ENCODE peak calls at places on chromosomes 4 and X, in five cellular contexts. One of them, this sample, is unnamed.

GRCh38 chr4:98468744-98469143 is 189.7 kb downstream of the TSPAN5 start:
- DNase-seq in AG20443: peak; percentile 58
- DNase-seq in left ventricle myocardium superior: peak; percentile 55
- DNase-seq in amygdala: peak; percentile 57
- DNase-seq in NAMALWA: no peak
- DNase-seq in this sample: no peak

GRCh38 chrX:11664211-11664888 is 1.4 kb downstream of the ARHGAP6 start:
- DNase-seq in AG20443: peak; percentile 10
- DNase-seq in left ventricle myocardium superior: peak; percentile 25
- DNase-seq in amygdala: no peak
- DNase-seq in NAMALWA: no peak
- DNase-seq in this sample: no peak

GRCh38 chrX:150270622-150271021 is 92.5 kb upstream of the MAMLD1 start:
- DNase-seq in AG20443: no peak
- DNase-seq in left ventricle myocardium superior: no peak
- DNase-seq in amygdala: no peak
- DNase-seq in NAMALWA: no peak
- DNase-seq in this sample: no peak

GRCh38 chr4:83329521-83330105 is 5.0 kb downstream of the HPSE start:
- DNase-seq in AG20443: peak; percentile 21
- DNase-seq in left ventricle myocardium superior: no peak
- DNase-seq in amygdala: no peak
- DNase-seq in NAMALWA: no peak
- DNase-seq in this sample: no peak

GRCh38 chr4:55758570-55758969 is 61.0 kb upstream of the EXOC1L start:
- DNase-seq in AG20443: no peak
- DNase-seq in left ventricle myocardium superior: no peak
- DNase-seq in amygdala: no peak
- DNase-seq in NAMALWA: no peak
- DNase-seq in this sample: no peak

GRCh38 chr4:183391204-183391603 is 53.2 kb upstream of the CDKN2AIP start:
- DNase-seq in AG20443: no peak
- DNase-seq in left ventricle myocardium superior: no peak
- DNase-seq in amygdala: no peak
- DNase-seq in NAMALWA: no peak
- DNase-seq in this sample: no peak

GRCh38 chr4:41692717-41693345 is 55.7 kb downstream of the PHOX2B start:
- DNase-seq in AG20443: peak; percentile 79
- DNase-seq in left ventricle myocardium superior: peak; percentile 44
- DNase-seq in amygdala: peak; percentile 62
- DNase-seq in NAMALWA: peak; percentile 75
- DNase-seq in this sample: peak; percentile 47

GRCh38 chrX:143664302-143664701 is 28.4 kb upstream of the SLITRK4 start:
- DNase-seq in AG20443: peak; percentile 6
- DNase-seq in left ventricle myocardium superior: no peak
- DNase-seq in amygdala: no peak
- DNase-seq in NAMALWA: peak; percentile 34
- DNase-seq in this sample: no peak

GRCh38 chr4:83582289-83582756 is 46.4 kb downstream of the GPAT3 start:
- DNase-seq in AG20443: peak; percentile 23
- DNase-seq in left ventricle myocardium superior: no peak
- DNase-seq in amygdala: peak; percentile 1
- DNase-seq in NAMALWA: no peak
- DNase-seq in this sample: no peak

GRCh38 chrX:40550069-40550468 is 30.7 kb upstream of the ATP6AP2 start:
- DNase-seq in AG20443: no peak
- DNase-seq in left ventricle myocardium superior: peak; percentile 37
- DNase-seq in amygdala: peak; percentile 3
- DNase-seq in NAMALWA: peak; percentile 65
- DNase-seq in this sample: no peak

GRCh38 chrX:98065151-98065550 is 1181.4 kb downstream of the RPA4 start:
- DNase-seq in AG20443: no peak
- DNase-seq in left ventricle myocardium superior: no peak
- DNase-seq in amygdala: no peak
- DNase-seq in NAMALWA: no peak
- DNase-seq in this sample: no peak

GRCh38 chr4:119286377-119287002 is 35.4 kb downstream of the FABP2 start:
- DNase-seq in AG20443: peak; percentile 29
- DNase-seq in left ventricle myocardium superior: no peak
- DNase-seq in amygdala: no peak
- DNase-seq in NAMALWA: peak; percentile 73
- DNase-seq in this sample: peak; percentile 73

GRCh38 chr4:183444149-183444952 is at the start of gene CDKN2AIP:
- DNase-seq in AG20443: peak; percentile 97
- DNase-seq in left ventricle myocardium superior: peak; percentile 97
- DNase-seq in amygdala: peak; percentile 89
- DNase-seq in NAMALWA: peak; percentile 94
- DNase-seq in this sample: peak; percentile 96

GRCh38 chr4:10100734-10101216 is 15.8 kb downstream of the WDR1 start:
- DNase-seq in AG20443: no peak
- DNase-seq in left ventricle myocardium superior: peak; percentile 69
- DNase-seq in amygdala: peak; percentile 33
- DNase-seq in NAMALWA: no peak
- DNase-seq in this sample: peak; percentile 62

GRCh38 chr4:108024078-108024990 is 34.6 kb downstream of the HADH start:
- DNase-seq in AG20443: no peak
- DNase-seq in left ventricle myocardium superior: no peak
- DNase-seq in amygdala: no peak
- DNase-seq in NAMALWA: no peak
- DNase-seq in this sample: no peak

GRCh38 chr4:148030486-148030885 is 298.6 kb downstream of the ARHGAP10 start:
- DNase-seq in AG20443: peak; percentile 60
- DNase-seq in left ventricle myocardium superior: no peak
- DNase-seq in amygdala: no peak
- DNase-seq in NAMALWA: no peak
- DNase-seq in this sample: no peak

GRCh38 chrX:153783378-153784013 is 2.7 kb downstream of the SRPK3 start:
- DNase-seq in AG20443: no peak
- DNase-seq in left ventricle myocardium superior: no peak
- DNase-seq in amygdala: no peak
- DNase-seq in NAMALWA: no peak
- DNase-seq in this sample: no peak

GRCh38 chr4:74547042-74547441 is 102.1 kb downstream of the AREG start:
- DNase-seq in AG20443: no peak
- DNase-seq in left ventricle myocardium superior: no peak
- DNase-seq in amygdala: no peak
- DNase-seq in NAMALWA: no peak
- DNase-seq in this sample: no peak

GRCh38 chrX:98548550-98548949 is 1664.8 kb downstream of the RPA4 start:
- DNase-seq in AG20443: no peak
- DNase-seq in left ventricle myocardium superior: no peak
- DNase-seq in amygdala: no peak
- DNase-seq in NAMALWA: no peak
- DNase-seq in this sample: no peak

GRCh38 chr4:173415092-173415491 is 16.2 kb upstream of the SCRG1 start:
- DNase-seq in AG20443: no peak
- DNase-seq in left ventricle myocardium superior: no peak
- DNase-seq in amygdala: no peak
- DNase-seq in NAMALWA: no peak
- DNase-seq in this sample: no peak

GRCh38 chr4:86898562-86898961 is 6.3 kb upstream of the C4orf36 start:
- DNase-seq in AG20443: no peak
- DNase-seq in left ventricle myocardium superior: no peak
- DNase-seq in amygdala: no peak
- DNase-seq in NAMALWA: no peak
- DNase-seq in this sample: no peak

GRCh38 chrX:9316096-9316495 is 148.8 kb upstream of the TBL1X start:
- DNase-seq in AG20443: no peak
- DNase-seq in left ventricle myocardium superior: no peak
- DNase-seq in amygdala: no peak
- DNase-seq in NAMALWA: no peak
- DNase-seq in this sample: no peak

GRCh38 chr4:101019941-101020401 is 327.4 kb downstream of the PPP3CA start:
- DNase-seq in AG20443: no peak
- DNase-seq in left ventricle myocardium superior: no peak
- DNase-seq in amygdala: no peak
- DNase-seq in NAMALWA: no peak
- DNase-seq in this sample: no peak

GRCh38 chr4:76448211-76448610 is 13.2 kb downstream of the SHROOM3 start:
- DNase-seq in AG20443: no peak
- DNase-seq in left ventricle myocardium superior: no peak
- DNase-seq in amygdala: no peak
- DNase-seq in NAMALWA: no peak
- DNase-seq in this sample: no peak

GRCh38 chr4:143700420-143701352 is at the start of gene FREM3:
- DNase-seq in AG20443: peak; percentile 18
- DNase-seq in left ventricle myocardium superior: peak; percentile 30
- DNase-seq in amygdala: peak; percentile 7
- DNase-seq in NAMALWA: no peak
- DNase-seq in this sample: no peak

GRCh38 chr4:112381996-112382692 is 85.0 kb downstream of the ALPK1 start:
- DNase-seq in AG20443: no peak
- DNase-seq in left ventricle myocardium superior: no peak
- DNase-seq in amygdala: no peak
- DNase-seq in NAMALWA: no peak
- DNase-seq in this sample: no peak

GRCh38 chr4:22987861-22988260 is 295.1 kb downstream of the GBA3 start:
- DNase-seq in AG20443: peak; percentile 66
- DNase-seq in left ventricle myocardium superior: no peak
- DNase-seq in amygdala: no peak
- DNase-seq in NAMALWA: no peak
- DNase-seq in this sample: no peak

GRCh38 chr4:43277003-43277402 is 384.5 kb downstream of the GRXCR1 start:
- DNase-seq in AG20443: no peak
- DNase-seq in left ventricle myocardium superior: no peak
- DNase-seq in amygdala: no peak
- DNase-seq in NAMALWA: no peak
- DNase-seq in this sample: no peak

GRCh38 chr4:112060212-112060611 is 85.0 kb upstream of the FAM241A start:
- DNase-seq in AG20443: peak; percentile 24
- DNase-seq in left ventricle myocardium superior: no peak
- DNase-seq in amygdala: no peak
- DNase-seq in NAMALWA: peak; percentile 59
- DNase-seq in this sample: no peak

GRCh38 chrX:139881130-139881529 is 51.7 kb downstream of the ATP11C start:
- DNase-seq in AG20443: peak; percentile 10
- DNase-seq in left ventricle myocardium superior: no peak
- DNase-seq in amygdala: no peak
- DNase-seq in NAMALWA: no peak
- DNase-seq in this sample: no peak

GRCh38 chr4:97496298-97496873 is 646.9 kb downstream of the STPG2 start:
- DNase-seq in AG20443: no peak
- DNase-seq in left ventricle myocardium superior: no peak
- DNase-seq in amygdala: no peak
- DNase-seq in NAMALWA: no peak
- DNase-seq in this sample: no peak

GRCh38 chrX:105781794-105782193 is 40.5 kb upstream of the NRK start:
- DNase-seq in AG20443: no peak
- DNase-seq in left ventricle myocardium superior: peak; percentile 25
- DNase-seq in amygdala: no peak
- DNase-seq in NAMALWA: no peak
- DNase-seq in this sample: no peak